ENCODE peak calls at places on chromosome 22, in six cellular contexts. T is Peyer's patch, J is K562, D is stomach, W is A549, O is right lobe of liver. I is an unnamed sample.

GRCh38 chr22:28855355-28856094 is 27.8 kb upstream of the ZNRF3 start:
- DNase-seq in J (peak; percentile 67), D (peak; percentile 42), O (no peak), W (peak; percentile 71), T (no peak), I (peak; percentile 20)

GRCh38 chr22:20580179-20580578 is 72.8 kb downstream of the MED15 start:
- DNase-seq in D (no peak), J (no peak), T (no peak), W (no peak), O (no peak), I (no peak)

GRCh38 chr22:17706451-17706900 is 67.8 kb downstream of the BID start:
- DNase-seq in D (peak; percentile 28), W (peak; percentile 91), T (no peak), O (peak; percentile 52), J (no peak), I (peak; percentile 49)

GRCh38 chr22:22959147-22959827 is 71.7 kb downstream of the IGLL5 start:
- DNase-seq in D (peak; percentile 87), J (peak; percentile 99), W (peak; percentile 66), T (peak; percentile 87), O (peak; percentile 77), I (no peak)

GRCh38 chr22:17085277-17086091 is 684 bp downstream of the IL17RA start:
- DNase-seq in T (peak; percentile 32), D (peak; percentile 47), O (peak; percentile 69), W (no peak), J (peak; percentile 67), I (no peak)

GRCh38 chr22:19818264-19819208 is 36.1 kb downstream of the GNB1L start:
- DNase-seq in O (no peak), W (no peak), J (no peak), T (no peak), D (peak; percentile 16), I (no peak)

GRCh38 chr22:20626811-20627210 is 119.4 kb downstream of the MED15 start:
- DNase-seq in T (no peak), O (no peak), J (no peak), D (no peak), W (no peak), I (no peak)

GRCh38 chr22:18044548-18045271 is 20.3 kb upstream of the MICAL3 start:
- DNase-seq in T (no peak), W (no peak), J (no peak), O (peak; percentile 92), D (peak; percentile 62), I (no peak)

GRCh38 chr22:28600546-28601143 is 79.0 kb downstream of the TTC28 start:
- DNase-seq in W (peak; percentile 48), D (no peak), O (no peak), J (peak; percentile 21), T (no peak), I (no peak)

GRCh38 chr22:39296981-39297489 is 22.4 kb downstream of the RPL3 start:
- DNase-seq in D (no peak), W (no peak), T (no peak), J (no peak), O (peak; percentile 64), I (no peak)

GRCh38 chr22:39306456-39307361 is 12.7 kb downstream of the RPL3 start:
- DNase-seq in O (no peak), W (peak; percentile 54), D (peak; percentile 51), T (peak; percentile 56), J (peak; percentile 60), I (no peak)

GRCh38 chr22:39534092-39534506 is 1.6 kb upstream of the RPS19BP1 start:
- DNase-seq in J (no peak), O (no peak), T (no peak), D (no peak), W (no peak), I (no peak)

GRCh38 chr22:20530368-20531153 is 23.2 kb downstream of the MED15 start:
- DNase-seq in T (no peak), O (no peak), D (no peak), J (no peak), W (peak; percentile 66), I (peak; percentile 59)

DNA sequence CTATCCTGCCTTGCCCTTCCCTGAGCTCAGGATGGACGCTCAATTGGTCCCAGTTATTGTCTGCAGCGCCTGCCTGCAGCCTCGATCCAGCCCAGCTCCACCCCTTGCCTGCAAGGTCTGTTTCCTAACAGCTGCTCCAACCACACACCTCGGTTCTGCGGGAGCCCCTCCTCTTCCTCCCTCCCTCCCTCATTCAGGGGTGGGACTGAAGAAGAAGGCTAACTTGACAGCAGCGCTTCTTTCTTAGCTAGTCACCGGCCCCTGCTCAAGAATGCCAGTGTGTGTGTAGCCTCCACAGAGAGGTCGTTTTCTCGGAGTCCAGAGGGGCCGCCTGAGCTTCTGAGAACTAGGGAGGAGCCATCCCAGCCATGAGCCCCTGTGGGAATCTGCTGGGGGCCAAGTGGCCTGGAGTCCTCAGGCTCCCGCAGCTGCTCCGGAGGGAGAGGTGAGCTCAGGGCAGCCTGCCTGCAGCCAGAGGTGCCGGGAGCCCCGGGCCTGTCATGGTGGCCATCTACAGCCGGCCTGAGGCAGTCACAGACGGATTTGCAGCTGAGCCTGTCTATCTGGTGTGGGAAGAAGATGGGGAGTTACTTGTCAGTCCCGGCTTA is 36.1 kb downstream of the LIMK2 start:
- DNase-seq in T (peak; percentile 51), D (peak; percentile 57), W (no peak), O (no peak), J (peak; percentile 73), I (peak; percentile 68)
- TF ChIP-seq POLR2A in T (no peak), D (no peak), W (no peak), O (no peak), J (no peak), I (peak; percentile 50)

DNA sequence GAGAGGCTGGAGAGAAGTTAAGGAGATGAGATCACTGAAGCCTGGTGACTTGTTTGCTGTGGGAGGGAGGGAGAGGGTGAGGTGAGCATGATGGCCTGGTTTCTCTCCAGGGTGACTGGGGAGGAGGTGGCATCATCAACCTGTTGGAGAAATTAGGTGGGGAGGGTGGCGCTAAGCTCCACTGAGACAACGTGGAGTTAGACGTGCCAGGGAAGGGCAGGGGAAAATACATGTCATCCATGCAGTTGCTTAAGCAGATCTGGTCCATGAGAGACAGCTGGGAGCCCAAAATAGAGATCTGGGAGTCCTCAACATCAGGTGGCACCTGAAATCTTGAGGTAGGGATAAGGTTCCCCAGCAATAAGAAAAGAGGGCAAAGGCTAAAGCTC is 9.3 kb upstream of the MAFF start:
- DNase-seq in D (no peak), O (no peak), J (no peak), T (no peak), W (no peak), I (no peak)
- TF ChIP-seq POLR2A in D (no peak), O (no peak), J (no peak), T (no peak), W (no peak), I (no peak)

DNA sequence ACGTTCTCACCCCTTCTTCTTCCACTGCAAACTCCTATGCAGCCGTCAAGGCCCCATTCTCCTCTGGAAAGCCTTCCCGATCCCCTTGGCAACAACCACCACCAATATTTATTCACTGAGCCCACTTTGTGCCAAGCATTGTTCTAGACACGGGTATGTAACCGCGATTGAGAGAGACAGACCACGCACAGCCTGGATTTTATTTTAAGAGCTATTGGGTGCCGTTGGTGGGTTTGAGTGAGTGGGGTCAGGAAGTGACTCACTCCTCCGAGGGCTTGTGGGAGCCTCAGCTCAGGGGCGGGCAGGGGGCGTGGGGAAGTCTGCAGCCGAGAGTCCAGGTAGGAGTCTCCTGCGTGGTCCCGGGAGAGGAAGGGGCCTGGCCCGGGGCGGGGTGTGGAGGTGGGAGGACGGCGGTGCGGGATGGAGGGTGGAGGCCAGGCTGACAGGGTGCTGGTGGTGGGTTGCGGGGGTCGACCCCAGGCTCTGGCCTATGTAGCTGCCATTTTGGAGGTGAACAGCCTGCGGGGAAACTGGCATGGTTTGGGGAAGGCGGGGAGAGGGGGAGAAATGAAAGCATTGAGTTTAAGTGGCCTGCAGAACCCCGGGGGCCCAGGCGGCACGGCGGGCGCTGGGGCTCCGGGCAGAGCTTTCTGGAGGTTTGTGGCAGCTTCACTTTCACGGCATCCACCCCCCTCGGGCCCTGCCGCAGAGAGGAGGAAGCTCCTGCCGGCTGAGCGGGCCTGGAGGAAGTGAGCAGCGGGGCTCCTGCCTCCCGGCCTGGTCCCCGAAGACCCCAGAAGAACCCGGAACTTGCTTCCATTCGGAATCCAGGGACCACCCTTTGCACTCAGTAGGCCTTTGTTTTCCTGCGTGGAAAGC is 547 bp downstream of the PARVG start:
- DNase-seq in W (no peak), O (no peak), D (peak; percentile 43), J (no peak), T (peak; percentile 75), I (no peak)
- TF ChIP-seq POLR2A in W (no peak), O (no peak), D (no peak), J (no peak), T (no peak), I (no peak)

DNA sequence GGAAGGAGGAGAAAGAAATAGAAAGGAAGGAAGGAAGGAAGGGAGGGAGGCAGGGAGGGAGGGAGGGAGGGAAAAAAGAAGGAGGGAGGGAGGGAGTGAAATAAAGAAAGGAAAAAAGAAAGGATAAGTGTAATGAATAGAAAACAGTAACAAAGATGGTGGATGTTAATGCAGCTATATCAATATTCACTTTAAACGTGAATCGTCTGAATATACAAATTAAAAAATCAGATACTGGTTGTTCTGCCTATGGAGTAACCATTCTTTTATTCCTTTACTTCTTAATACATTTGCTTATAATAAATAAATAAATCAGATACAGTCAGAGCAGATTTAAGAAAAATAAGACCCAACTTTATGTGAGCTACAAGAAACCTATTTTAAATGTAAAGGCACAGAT is 1520.4 kb downstream of the TBC1D22A start:
- DNase-seq in W (no peak), T (no peak), D (no peak), O (no peak), J (no peak), I (no peak)
- TF ChIP-seq POLR2A in W (no peak), T (no peak), D (no peak), O (no peak), J (no peak), I (no peak)

GRCh38 chr22:43850529-43850928 is 11.8 kb downstream of the SULT4A1 start:
- DNase-seq in W (no peak), O (no peak), J (no peak), T (no peak), D (peak; percentile 3), I (no peak)
- TF ChIP-seq POLR2A in W (no peak), O (no peak), J (no peak), T (no peak), D (no peak), I (no peak)

GRCh38 chr22:37747715-37748100 is 50.9 kb downstream of the TRIOBP start:
- DNase-seq in J (no peak), D (no peak), T (no peak), O (no peak), W (no peak), I (no peak)

GRCh38 chr22:37746366-37747089 is 49.7 kb downstream of the TRIOBP start:
- DNase-seq in D (no peak), O (no peak), T (no peak), J (peak; percentile 66), W (no peak), I (no peak)

GRCh38 chr22:37744589-37744988 is 47.7 kb downstream of the TRIOBP start:
- DNase-seq in T (no peak), W (no peak), J (no peak), D (no peak), O (no peak), I (no peak)

GRCh38 chr22:37747090-37747714 is 50.4 kb downstream of the TRIOBP start:
- DNase-seq in T (peak; percentile 17), W (peak; percentile 55), D (no peak), O (no peak), J (peak; percentile 41), I (no peak)

GRCh38 chr22:37745548-37746365 is 48.9 kb downstream of the TRIOBP start:
- DNase-seq in O (peak; percentile 94), J (peak; percentile 87), D (peak; percentile 95), T (peak; percentile 87), W (peak; percentile 82), I (no peak)
- TF ChIP-seq POLR2A in O (peak; percentile 64), J (no peak), D (no peak), T (no peak), W (peak; percentile 56), I (peak; percentile 24)